ENCODE peak calls at places on chromosome 17, in nine cellular contexts. R, M, G, T, H, D, Y, L and Z are unnamed samples.

GRCh38 chr17:79970576-79971068 is 65.0 kb downstream of the TBC1D16 start:
- DNase-seq in M (peak), G (no peak), D (no peak), H (peak), T (peak), R (peak), Y (peak), L (peak), Z (no peak)

GRCh38 chr17:59783221-59784016 is 76.0 kb downstream of the VMP1 start:
- DNase-seq in T (peak), R (peak), G (peak), H (no peak), Y (no peak), D (no peak), L (no peak), M (peak), Z (no peak)

GRCh38 chr17:83151442-83152220 is 72.2 kb downstream of the METRNL start:
- DNase-seq in D (no peak), G (no peak), T (no peak), L (no peak), R (peak), Y (no peak), H (no peak), M (peak), Z (no peak)

GRCh38 chr17:43405861-43406260 is 7.1 kb downstream of the ARL4D start:
- DNase-seq in G (no peak), H (no peak), D (no peak), T (no peak), M (no peak), L (no peak), Y (no peak), R (no peak), Z (no peak)

GRCh38 chr17:66399441-66399840 is 97.0 kb downstream of the PRKCA start:
- DNase-seq in M (no peak), R (no peak), G (no peak), D (no peak), Y (no peak), L (no peak), H (no peak), T (no peak), Z (no peak)

GRCh38 chr17:57739402-57740224 is 5.5 kb downstream of the CCDC182 start:
- DNase-seq in H (no peak), G (peak), Y (peak), R (no peak), D (no peak), L (no peak), T (peak), M (peak), Z (no peak)

GRCh38 chr17:16328997-16329396 is 24.3 kb downstream of the CENPV start:
- DNase-seq in H (no peak), R (no peak), G (no peak), L (no peak), D (no peak), Y (peak), M (peak), T (no peak), Z (no peak)

GRCh38 chr17:45171338-45172231 is 9.9 kb downstream of the HEXIM2 start:
- DNase-seq in R (no peak), M (no peak), H (no peak), L (no peak), T (peak), G (peak), Y (peak), D (no peak), Z (peak)

GRCh38 chr17:50916708-50917417 is 50.7 kb upstream of the TOB1 start:
- DNase-seq in Y (no peak), T (no peak), L (no peak), D (no peak), M (peak), R (peak), H (no peak), G (no peak), Z (no peak)

GRCh38 chr17:42111901-42112551 is 488 bp downstream of the DHX58 start:
- DNase-seq in H (no peak), R (peak), L (no peak), Y (no peak), M (peak), T (peak), G (no peak), D (no peak), Z (no peak)

GRCh38 chr17:69423450-69423849 is 9.0 kb downstream of the MAP2K6 start:
- DNase-seq in L (no peak), T (no peak), D (no peak), M (no peak), H (no peak), R (no peak), G (no peak), Y (no peak), Z (no peak)

GRCh38 chr17:47831934-47832327 is 461 bp downstream of the LRRC46 start:
- DNase-seq in G (no peak), H (no peak), M (no peak), L (no peak), R (no peak), T (no peak), D (no peak), Y (no peak), Z (no peak)

GRCh38 chr17:3695129-3695722 is 729 bp downstream of the P2RX5 start:
- DNase-seq in M (no peak), D (no peak), R (no peak), T (peak), L (no peak), Y (no peak), G (no peak), H (no peak), Z (no peak)

GRCh38 chr17:73135774-73136173 is 29.0 kb upstream of the SSTR2 start:
- DNase-seq in R (no peak), L (no peak), H (no peak), G (no peak), T (no peak), Y (no peak), M (no peak), D (no peak), Z (no peak)

GRCh38 chr17:63917646-63918045 is 993 bp downstream of the GH1 start:
- DNase-seq in T (no peak), D (no peak), G (no peak), H (no peak), L (no peak), Y (no peak), R (no peak), M (no peak), Z (no peak)

GRCh38 chr17:7019406-7019805 is 3.4 kb upstream of the BCL6B start:
- DNase-seq in L (no peak), D (no peak), T (no peak), G (no peak), Y (no peak), R (no peak), H (no peak), M (no peak), Z (no peak)

GRCh38 chr17:66842505-66842904 is 7.6 kb downstream of the CACNG5 start:
- DNase-seq in D (no peak), M (no peak), Y (no peak), T (no peak), L (no peak), R (no peak), H (no peak), G (no peak), Z (no peak)

GRCh38 chr17:16652847-16653366 is 743 bp downstream of the ZNF624 start:
- DNase-seq in G (no peak), D (no peak), H (no peak), M (peak), Y (no peak), R (peak), L (peak), T (no peak), Z (no peak)

GRCh38 chr17:38654411-38655398 is 20.1 kb downstream of the EPOP start:
- DNase-seq in L (no peak), R (no peak), G (no peak), T (no peak), D (no peak), M (no peak), H (no peak), Y (no peak), Z (no peak)

GRCh38 chr17:61452301-61453290 is at the start of gene TBX4:
- DNase-seq in T (peak), Y (peak), D (no peak), M (no peak), G (no peak), H (no peak), R (no peak), L (no peak), Z (no peak)

GRCh38 chr17:17082878-17083277 is 40.6 kb downstream of the MPRIP start:
- DNase-seq in L (no peak), G (no peak), M (no peak), H (no peak), D (no peak), T (no peak), Y (no peak), R (no peak), Z (no peak)

GRCh38 chr17:15436399-15437369 is 30.7 kb downstream of the CDRT4 start:
- DNase-seq in L (peak), M (peak), T (peak), G (no peak), H (no peak), R (peak), Y (no peak), D (no peak), Z (no peak)

GRCh38 chr17:58328195-58329034 is at the start of gene TSPOAP1:
- DNase-seq in H (peak), D (no peak), L (peak), Y (peak), R (no peak), M (no peak), T (no peak), G (no peak), Z (no peak)

GRCh38 chr17:74455025-74455585 is 11.3 kb upstream of the CD300A start:
- DNase-seq in T (no peak), L (no peak), Y (peak), H (no peak), M (no peak), G (no peak), D (no peak), R (no peak), Z (no peak)

GRCh38 chr17:40287159-40287493 is 553 bp upstream of the CDC6 start:
- DNase-seq in D (no peak), L (no peak), Y (no peak), M (no peak), G (no peak), R (no peak), H (no peak), T (no peak), Z (no peak)

GRCh38 chr17:39174907-39175694 is 9.1 kb upstream of the ARL5C start:
- DNase-seq in R (peak), D (no peak), L (peak), T (peak), G (no peak), M (peak), Y (peak), H (peak), Z (no peak)

GRCh38 chr17:79778504-79779087 is 648 bp downstream of the CBX2 start:
- DNase-seq in M (no peak), Y (peak), H (no peak), L (no peak), D (no peak), G (no peak), T (no peak), R (no peak), Z (no peak)